ENCODE peak calls at places on chromosome 1, in four cellular contexts. One of them, this sample, is unnamed.

GRCh38 chr1:225631041-225631663 is 21.8 kb downstream of the ENAH start:
- DNase-seq in adrenal gland: no peak
- DNase-seq in suprapubic skin: no peak
- DNase-seq in prostate gland: no peak
- DNase-seq in this sample: no peak

GRCh38 chr1:160363010-160363409 is 3.9 kb upstream of the NHLH1 start:
- DNase-seq in adrenal gland: no peak
- DNase-seq in suprapubic skin: no peak
- DNase-seq in prostate gland: no peak
- DNase-seq in this sample: peak

GRCh38 chr1:72366473-72366872 is 84.1 kb upstream of the NEGR1 start:
- DNase-seq in suprapubic skin: no peak
- DNase-seq in prostate gland: peak
- DNase-seq in adrenal gland: peak
- DNase-seq in this sample: peak

GRCh38 chr1:172897738-172898137 is 153.0 kb downstream of the TNFSF18 start:
- DNase-seq in prostate gland: no peak
- DNase-seq in suprapubic skin: no peak
- DNase-seq in adrenal gland: no peak
- DNase-seq in this sample: no peak

GRCh38 chr1:147720557-147720956 is 39.8 kb downstream of the GJA5 start:
- DNase-seq in prostate gland: no peak
- DNase-seq in adrenal gland: no peak
- DNase-seq in suprapubic skin: no peak
- DNase-seq in this sample: no peak

GRCh38 chr1:3773572-3774502 is 1.3 kb downstream of the SMIM1 start:
- DNase-seq in prostate gland: no peak
- DNase-seq in adrenal gland: no peak
- DNase-seq in suprapubic skin: no peak
- DNase-seq in this sample: peak

GRCh38 chr1:165631403-165632151 is 543 bp downstream of the MGST3 start:
- DNase-seq in adrenal gland: peak
- DNase-seq in suprapubic skin: peak
- DNase-seq in prostate gland: peak
- DNase-seq in this sample: peak

GRCh38 chr1:201105688-201106087 is 6.5 kb downstream of the CACNA1S start:
- DNase-seq in prostate gland: no peak
- DNase-seq in suprapubic skin: no peak
- DNase-seq in adrenal gland: no peak
- DNase-seq in this sample: no peak

GRCh38 chr1:40014253-40014706 is 26.2 kb upstream of the CAP1 start:
- DNase-seq in adrenal gland: no peak
- DNase-seq in suprapubic skin: no peak
- DNase-seq in prostate gland: no peak
- DNase-seq in this sample: no peak

GRCh38 chr1:85047472-85048295 is 616 bp downstream of the MCOLN3 start:
- DNase-seq in adrenal gland: peak
- DNase-seq in suprapubic skin: no peak
- DNase-seq in prostate gland: no peak
- DNase-seq in this sample: peak

GRCh38 chr1:117209094-117209493 is 1.6 kb downstream of the VTCN1 start:
- DNase-seq in adrenal gland: no peak
- DNase-seq in suprapubic skin: no peak
- DNase-seq in prostate gland: no peak
- DNase-seq in this sample: no peak

GRCh38 chr1:245762396-245762910 is 607.7 kb downstream of the KIF26B start:
- DNase-seq in adrenal gland: no peak
- DNase-seq in prostate gland: no peak
- DNase-seq in suprapubic skin: no peak
- DNase-seq in this sample: no peak

GRCh38 chr1:8456306-8456912 is 138.5 kb downstream of the SLC45A1 start:
- DNase-seq in prostate gland: no peak
- DNase-seq in adrenal gland: no peak
- DNase-seq in suprapubic skin: no peak
- DNase-seq in this sample: no peak

GRCh38 chr1:1371354-1371740 is 3.7 kb downstream of the AURKAIP1 start:
- DNase-seq in adrenal gland: no peak
- DNase-seq in prostate gland: no peak
- DNase-seq in suprapubic skin: no peak
- DNase-seq in this sample: no peak

GRCh38 chr1:111621050-111621449 is 1.5 kb downstream of the RAP1A start:
- DNase-seq in prostate gland: no peak
- DNase-seq in suprapubic skin: no peak
- DNase-seq in adrenal gland: no peak
- DNase-seq in this sample: no peak

GRCh38 chr1:151790940-151791651 is 796 bp upstream of the TDRKH start:
- DNase-seq in adrenal gland: no peak
- DNase-seq in prostate gland: no peak
- DNase-seq in suprapubic skin: peak
- DNase-seq in this sample: no peak

GRCh38 chr1:214660900-214661299 is 57.9 kb downstream of the CENPF start:
- DNase-seq in prostate gland: no peak
- DNase-seq in adrenal gland: peak
- DNase-seq in suprapubic skin: no peak
- DNase-seq in this sample: peak

GRCh38 chr1:60540176-60540575 is 466.6 kb upstream of the C1orf87 start:
- DNase-seq in suprapubic skin: no peak
- DNase-seq in prostate gland: no peak
- DNase-seq in adrenal gland: no peak
- DNase-seq in this sample: no peak

GRCh38 chr1:156281281-156282142 is 1.1 kb downstream of the SMG5 start:
- DNase-seq in adrenal gland: peak
- DNase-seq in prostate gland: no peak
- DNase-seq in suprapubic skin: no peak
- DNase-seq in this sample: no peak

GRCh38 chr1:29465755-29466154 is 229.4 kb downstream of the PTPRU start:
- DNase-seq in prostate gland: no peak
- DNase-seq in suprapubic skin: peak
- DNase-seq in adrenal gland: no peak
- DNase-seq in this sample: no peak

GRCh38 chr1:241717975-241718374 is 65.9 kb downstream of the WDR64 start:
- DNase-seq in adrenal gland: no peak
- DNase-seq in prostate gland: no peak
- DNase-seq in suprapubic skin: no peak
- DNase-seq in this sample: no peak

GRCh38 chr1:40036574-40036973 is 4.0 kb upstream of the CAP1 start:
- DNase-seq in adrenal gland: peak
- DNase-seq in prostate gland: peak
- DNase-seq in suprapubic skin: no peak
- DNase-seq in this sample: peak

GRCh38 chr1:26028490-26028980 is 7.0 kb downstream of the EXTL1 start:
- DNase-seq in prostate gland: no peak
- DNase-seq in adrenal gland: no peak
- DNase-seq in suprapubic skin: no peak
- DNase-seq in this sample: no peak

GRCh38 chr1:39902121-39902807 is 547 bp upstream of the MYCL start:
- DNase-seq in suprapubic skin: peak
- DNase-seq in adrenal gland: no peak
- DNase-seq in prostate gland: peak
- DNase-seq in this sample: peak

DNA sequence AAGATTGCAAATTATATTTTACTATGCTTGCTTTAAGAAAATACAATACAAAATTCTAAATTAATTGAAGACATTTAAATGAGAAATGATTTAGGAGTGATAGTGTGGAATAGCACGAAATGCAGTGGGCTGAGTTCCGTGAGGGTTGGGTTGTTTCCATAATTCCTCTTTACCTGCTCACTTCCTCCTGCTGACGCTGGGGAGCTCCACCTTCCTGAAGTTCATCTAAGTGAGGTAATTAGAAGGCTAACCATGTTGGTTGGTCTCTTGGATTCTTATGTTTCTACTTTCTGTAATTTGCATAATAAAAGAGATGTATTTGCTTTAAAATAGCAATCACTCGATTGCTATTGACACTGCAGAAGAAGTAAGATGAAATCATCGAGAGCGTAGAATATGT is 4.7 kb downstream of the OR14I1 start:
- DNase-seq in suprapubic skin: no peak
- DNase-seq in prostate gland: no peak
- DNase-seq in adrenal gland: no peak
- DNase-seq in this sample: no peak
- TF ChIP-seq POLR2A in suprapubic skin: no peak
- TF ChIP-seq POLR2A in prostate gland: no peak
- TF ChIP-seq POLR2A in adrenal gland: no peak
- TF ChIP-seq POLR2A in this sample: no peak

GRCh38 chr1:96076589-96076988 is 645.0 kb upstream of the PTBP2 start:
- DNase-seq in adrenal gland: no peak
- DNase-seq in prostate gland: no peak
- DNase-seq in suprapubic skin: no peak
- DNase-seq in this sample: no peak

GRCh38 chr1:96075704-96076455 is 645.7 kb upstream of the PTBP2 start:
- DNase-seq in adrenal gland: no peak
- DNase-seq in suprapubic skin: no peak
- DNase-seq in prostate gland: no peak
- DNase-seq in this sample: no peak

GRCh38 chr1:96080925-96081324 is 640.7 kb upstream of the PTBP2 start:
- DNase-seq in adrenal gland: no peak
- DNase-seq in suprapubic skin: no peak
- DNase-seq in prostate gland: no peak
- DNase-seq in this sample: no peak
- TF ChIP-seq CTCF in adrenal gland: no peak
- TF ChIP-seq CTCF in suprapubic skin: no peak
- TF ChIP-seq CTCF in prostate gland: no peak
- TF ChIP-seq CTCF in this sample: no peak

GRCh38 chr1:6039031-6039430 is 6.7 kb upstream of the KCNAB2 start:
- DNase-seq in suprapubic skin: no peak
- DNase-seq in adrenal gland: no peak
- DNase-seq in prostate gland: no peak
- DNase-seq in this sample: no peak
- H3K4me3 ChIP-seq in suprapubic skin: no peak
- H3K4me3 ChIP-seq in adrenal gland: no peak
- H3K4me3 ChIP-seq in prostate gland: no peak
- H3K4me3 ChIP-seq in this sample: no peak

DNA sequence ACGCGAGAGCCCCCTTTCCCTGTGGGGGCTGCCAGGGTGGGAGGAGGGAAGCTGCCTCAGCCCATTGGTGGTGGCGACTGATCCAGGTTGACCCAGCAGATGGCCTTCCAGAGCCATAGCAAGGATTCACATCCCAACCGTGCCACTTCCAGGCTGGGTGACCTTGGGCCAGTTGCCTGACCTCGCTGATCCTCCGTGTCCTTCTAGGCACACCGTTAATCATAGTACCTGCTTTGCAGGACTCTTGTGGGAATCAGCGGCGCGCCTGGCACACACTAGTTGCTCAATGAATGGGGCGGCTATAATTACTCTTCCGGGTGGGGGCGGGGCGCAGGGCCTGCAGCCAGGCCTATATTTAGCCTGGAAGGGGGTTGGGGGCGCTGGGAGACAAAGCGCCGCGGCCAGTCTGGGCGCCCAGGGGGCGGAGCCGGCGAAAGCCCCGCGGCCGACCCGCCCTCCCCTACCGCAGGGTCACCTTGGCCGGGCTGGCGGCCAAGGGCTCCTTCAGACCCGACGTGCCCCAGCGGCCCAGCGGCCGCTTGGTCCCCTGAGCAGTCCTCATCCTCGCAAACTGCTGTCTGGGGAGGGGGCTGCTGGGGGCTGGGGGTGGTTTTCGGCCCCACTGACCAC is 5.1 kb downstream of the HSPB7 start:
- DNase-seq in adrenal gland: peak
- DNase-seq in prostate gland: peak
- DNase-seq in suprapubic skin: no peak
- DNase-seq in this sample: no peak
- TF ChIP-seq POLR2A in adrenal gland: no peak
- TF ChIP-seq POLR2A in prostate gland: no peak
- TF ChIP-seq POLR2A in suprapubic skin: no peak
- TF ChIP-seq POLR2A in this sample: no peak